ENCODE peak calls at places on chromosomes 4 and X, in four cellular contexts. Q, U, I and Y are unnamed samples.

GRCh38 chrX:102651242-102651967 is at the start of gene GPRASP1:
- DNase-seq in Q (no peak), U (no peak), I (no peak), Y (peak)

GRCh38 chr4:83219344-83219990 is 65.1 kb downstream of the COQ2 start:
- DNase-seq in Q (no peak), I (peak), U (no peak), Y (no peak)

GRCh38 chr4:54567327-54567726 is 90.4 kb upstream of the KIT start:
- DNase-seq in Q (no peak), I (no peak), U (no peak), Y (no peak)

GRCh38 chrX:142613403-142613802 is 408.3 kb upstream of the MAGEC2 start:
- DNase-seq in I (no peak), Q (no peak), U (no peak), Y (no peak)

GRCh38 chr4:2472187-2472586 is 3.3 kb downstream of the RNF4 start:
- DNase-seq in I (no peak), U (no peak), Q (no peak), Y (no peak)

GRCh38 chrX:139559383-139560042 is 29.0 kb downstream of the F9 start:
- DNase-seq in U (no peak), Q (peak), I (peak), Y (peak)

GRCh38 chr4:121792966-121793365 is 8.2 kb upstream of the EXOSC9 start:
- DNase-seq in I (no peak), Q (no peak), U (no peak), Y (no peak)

GRCh38 chrX:70452143-70452733 is 7.6 kb downstream of the DLG3 start:
- DNase-seq in U (no peak), Q (peak), I (no peak), Y (peak)

GRCh38 chrX:21840199-21840557 is 761 bp downstream of the MBTPS2 start:
- DNase-seq in U (no peak), I (no peak), Q (no peak), Y (no peak)

GRCh38 chrX:150967786-150968185 is 15.3 kb upstream of the HMGB3 start:
- DNase-seq in I (no peak), U (no peak), Q (no peak), Y (no peak)

GRCh38 chr4:22237846-22238513 is 277.9 kb downstream of the ADGRA3 start:
- DNase-seq in Q (no peak), U (no peak), I (no peak), Y (no peak)

GRCh38 chrX:153999359-154000037 is 20.2 kb downstream of the IRAK1 start:
- DNase-seq in I (no peak), Q (no peak), U (no peak), Y (no peak)

GRCh38 chr4:150237110-150237852 is 159.0 kb downstream of the DCLK2 start:
- DNase-seq in I (no peak), U (no peak), Q (no peak), Y (no peak)

GRCh38 chr4:88457307-88458090 is 580 bp downstream of the HERC5 start:
- DNase-seq in I (no peak), U (no peak), Q (no peak), Y (peak)

GRCh38 chr4:92232566-92232965 is 71.2 kb upstream of the GRID2 start:
- DNase-seq in U (no peak), I (no peak), Q (no peak), Y (no peak)

GRCh38 chrX:16695079-16695676 is 17.3 kb downstream of the CTPS2 start:
- DNase-seq in I (no peak), Q (peak), U (no peak), Y (peak)

GRCh38 chr4:117429506-117429905 is 344.1 kb upstream of the TRAM1L1 start:
- DNase-seq in I (no peak), U (no peak), Q (no peak), Y (no peak)

GRCh38 chr4:182642831-182643230 is 274.4 kb downstream of the DCTD start:
- DNase-seq in U (no peak), Q (no peak), I (no peak), Y (peak)

GRCh38 chrX:55488559-55489314 is 911 bp downstream of the USP51 start:
- DNase-seq in I (peak), Q (peak), U (no peak), Y (peak)

GRCh38 chrX:21374994-21375794 is 976 bp downstream of the CNKSR2 start:
- DNase-seq in I (no peak), Q (no peak), U (no peak), Y (peak)

GRCh38 chr4:9999956-10000551 is 21.2 kb downstream of the SLC2A9 start:
- DNase-seq in I (no peak), Q (no peak), U (no peak), Y (no peak)

GRCh38 chrX:137305404-137305803 is 260.5 kb upstream of the ZIC3 start:
- DNase-seq in Q (no peak), U (no peak), I (no peak), Y (no peak)

GRCh38 chr4:103197765-103198110 is 405 bp downstream of the CENPE start:
- DNase-seq in U (no peak), Q (no peak), I (no peak), Y (no peak)

GRCh38 chr4:94545296-94545695 is 93.6 kb downstream of the PDLIM5 start:
- DNase-seq in Q (no peak), I (no peak), U (no peak), Y (no peak)

GRCh38 chrX:111244238-111244750 is 26.0 kb downstream of the CAPN6 start:
- DNase-seq in I (no peak), Q (peak), U (no peak), Y (peak)

GRCh38 chrX:17788439-17788838 is 51.1 kb downstream of the SCML1 start:
- DNase-seq in I (no peak), U (peak), Q (peak), Y (peak)

GRCh38 chr4:150493846-150494245 is 88.1 kb upstream of the MAB21L2 start:
- DNase-seq in Q (no peak), I (no peak), U (no peak), Y (no peak)

GRCh38 chr4:153014460-153014859 is 78.3 kb downstream of the FHDC1 start:
- DNase-seq in Q (no peak), I (no peak), U (no peak), Y (no peak)

GRCh38 chr4:185773419-185773818 is 38.6 kb downstream of the SORBS2 start:
- DNase-seq in I (no peak), U (no peak), Q (no peak), Y (no peak)

GRCh38 chr4:24278693-24279092 is 305.7 kb downstream of the DHX15 start:
- DNase-seq in Q (no peak), U (no peak), I (no peak), Y (no peak)

GRCh38 chrX:110086916-110087484 is 84.1 kb downstream of the TMEM164 start:
- DNase-seq in Q (peak), U (no peak), I (no peak), Y (no peak)

GRCh38 chr4:125315571-125316390 is 1.0 kb downstream of the FAT4 start:
- DNase-seq in Q (no peak), U (no peak), I (no peak), Y (peak)

GRCh38 chr4:11611868-11612267 is 183.2 kb upstream of the HS3ST1 start:
- DNase-seq in U (no peak), Q (no peak), I (no peak), Y (no peak)

GRCh38 chrX:132214518-132214917 is 4.7 kb downstream of the RAP2C start:
- DNase-seq in U (no peak), I (no peak), Q (no peak), Y (no peak)

GRCh38 chrX:132216283-132216682 is 3.0 kb downstream of the RAP2C start:
- DNase-seq in Q (peak), I (no peak), U (no peak), Y (no peak)

GRCh38 chrX:132217203-132218073 is 1.8 kb downstream of the RAP2C start:
- DNase-seq in U (peak), I (peak), Q (peak), Y (peak)

GRCh38 chrX:132218100-132218807 is 993 bp downstream of the RAP2C start:
- DNase-seq in U (peak), Q (peak), I (peak), Y (peak)

DNA sequence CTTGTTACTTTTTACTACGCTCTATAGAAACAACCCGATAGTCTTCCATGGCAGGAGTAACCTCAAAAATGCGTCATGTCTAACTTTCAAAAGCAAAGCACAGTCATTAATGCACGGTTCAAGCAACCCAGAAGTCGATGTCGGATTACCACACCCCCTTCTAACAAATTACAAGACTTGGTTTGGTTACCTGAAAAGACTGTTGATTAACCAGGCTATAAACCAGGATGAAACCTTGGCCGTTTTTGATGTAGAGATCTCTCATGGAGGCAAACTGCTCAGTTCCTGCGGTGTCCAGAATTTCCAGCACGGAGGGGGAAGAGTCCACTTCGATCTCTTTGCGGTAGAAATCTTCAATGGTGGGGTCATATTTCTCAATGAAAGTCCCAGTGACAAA is 2.4 kb downstream of the RAP2C start:
- DNase-seq in I (no peak), U (no peak), Q (no peak), Y (no peak)
- TF ChIP-seq GABPA in I (no peak), U (no peak), Q (no peak), Y (no peak)

GRCh38 chr4:174215936-174216699 is 67.3 kb downstream of the FBXO8 start:
- DNase-seq in I (no peak), U (no peak), Q (no peak), Y (peak)
- TF ChIP-seq JUND in I (no peak), U (no peak), Q (no peak), Y (no peak)

GRCh38 chr4:62320612-62321011 is 1120.5 kb downstream of the ADGRL3 start:
- DNase-seq in U (no peak), I (no peak), Q (no peak), Y (peak)

GRCh38 chr4:62328526-62328925 is 1128.4 kb downstream of the ADGRL3 start:
- DNase-seq in I (no peak), Q (no peak), U (no peak), Y (no peak)

GRCh38 chr4:62327612-62328297 is 1127.6 kb downstream of the ADGRL3 start:
- DNase-seq in U (no peak), Q (no peak), I (no peak), Y (no peak)

GRCh38 chr4:62324215-62324614 is 1124.1 kb downstream of the ADGRL3 start:
- DNase-seq in Q (no peak), I (no peak), U (no peak), Y (no peak)
- TF ChIP-seq GABPA in Q (no peak), I (no peak), U (no peak), Y (no peak)

GRCh38 chr4:26049447-26049846 is 135.4 kb downstream of the SMIM20 start:
- DNase-seq in U (no peak), I (no peak), Q (no peak), Y (no peak)
- TF ChIP-seq JUND in U (no peak), I (no peak), Q (no peak), Y (no peak)

GRCh38 chr4:5691491-5692132 is 16.7 kb downstream of the EVC2 start:
- DNase-seq in Q (no peak), U (no peak), I (no peak), Y (no peak)

GRCh38 chr4:5701971-5702370 is 6.4 kb downstream of the EVC2 start:
- DNase-seq in U (no peak), I (no peak), Q (no peak), Y (no peak)

GRCh38 chr4:5700459-5700858 is 7.9 kb downstream of the EVC2 start:
- DNase-seq in I (no peak), Q (no peak), U (no peak), Y (no peak)

GRCh38 chr4:5693871-5694270 is 14.5 kb downstream of the EVC2 start:
- DNase-seq in I (no peak), Q (no peak), U (no peak), Y (no peak)

GRCh38 chr4:5696341-5696740 is 12.0 kb downstream of the EVC2 start:
- DNase-seq in I (no peak), Q (no peak), U (no peak), Y (no peak)
- TF ChIP-seq GABPA in I (no peak), Q (no peak), U (no peak), Y (no peak)